ENCODE peak calls at places on chromosomes 13 and 19, in six cellular contexts. One of them, this sample, is unnamed.

GRCh38 chr13:73608157-73608516 is 526.1 kb downstream of the KLF12 start:
- DNase-seq in tibial nerve: no peak
- DNase-seq in heart left ventricle: no peak
- DNase-seq in adrenal gland: no peak
- DNase-seq in A549: no peak
- DNase-seq in stomach: no peak
- DNase-seq in this sample: no peak

GRCh38 chr13:40145139-40145538 is 489.7 kb downstream of the COG6 start:
- DNase-seq in stomach: no peak
- DNase-seq in A549: no peak
- DNase-seq in tibial nerve: no peak
- DNase-seq in heart left ventricle: no peak
- DNase-seq in adrenal gland: no peak
- DNase-seq in this sample: no peak

GRCh38 chr13:114313061-114313860 is 1.0 kb upstream of the CHAMP1 start:
- DNase-seq in heart left ventricle: no peak
- DNase-seq in tibial nerve: no peak
- DNase-seq in A549: no peak
- DNase-seq in stomach: no peak
- DNase-seq in adrenal gland: peak
- DNase-seq in this sample: peak

GRCh38 chr13:114065926-114066774 is 66.3 kb downstream of the RASA3 start:
- DNase-seq in adrenal gland: no peak
- DNase-seq in stomach: no peak
- DNase-seq in tibial nerve: no peak
- DNase-seq in A549: no peak
- DNase-seq in heart left ventricle: no peak
- DNase-seq in this sample: no peak

GRCh38 chr19:18433039-18433691 is 4.8 kb downstream of the ISYNA1 start:
- DNase-seq in adrenal gland: peak
- DNase-seq in tibial nerve: no peak
- DNase-seq in stomach: no peak
- DNase-seq in A549: no peak
- DNase-seq in heart left ventricle: no peak
- DNase-seq in this sample: no peak

GRCh38 chr13:29543230-29544215 is 52.0 kb downstream of the SLC7A1 start:
- DNase-seq in tibial nerve: no peak
- DNase-seq in stomach: no peak
- DNase-seq in A549: no peak
- DNase-seq in adrenal gland: no peak
- DNase-seq in heart left ventricle: no peak
- DNase-seq in this sample: no peak

GRCh38 chr19:35299523-35300339 is 7.8 kb downstream of the MAG start:
- DNase-seq in A549: no peak
- DNase-seq in adrenal gland: no peak
- DNase-seq in stomach: no peak
- DNase-seq in tibial nerve: no peak
- DNase-seq in heart left ventricle: no peak
- DNase-seq in this sample: peak

GRCh38 chr19:44927746-44928145 is 13.3 kb downstream of the APOC1 start:
- DNase-seq in heart left ventricle: no peak
- DNase-seq in A549: no peak
- DNase-seq in stomach: no peak
- DNase-seq in tibial nerve: no peak
- DNase-seq in adrenal gland: no peak
- DNase-seq in this sample: no peak

GRCh38 chr13:109998808-109999528 is 212.6 kb upstream of the IRS2 start:
- DNase-seq in tibial nerve: no peak
- DNase-seq in stomach: no peak
- DNase-seq in heart left ventricle: no peak
- DNase-seq in A549: peak
- DNase-seq in adrenal gland: no peak
- DNase-seq in this sample: no peak

GRCh38 chr19:1859319-1859718 is 4.1 kb downstream of the KLF16 start:
- DNase-seq in adrenal gland: no peak
- DNase-seq in heart left ventricle: no peak
- DNase-seq in stomach: no peak
- DNase-seq in tibial nerve: no peak
- DNase-seq in A549: no peak
- DNase-seq in this sample: no peak

GRCh38 chr13:106473174-106473573 is 62.3 kb downstream of the EFNB2 start:
- DNase-seq in adrenal gland: no peak
- DNase-seq in tibial nerve: no peak
- DNase-seq in stomach: peak
- DNase-seq in heart left ventricle: peak
- DNase-seq in A549: no peak
- DNase-seq in this sample: peak

GRCh38 chr13:75362026-75362425 is 119.9 kb downstream of the TBC1D4 start:
- DNase-seq in A549: no peak
- DNase-seq in tibial nerve: no peak
- DNase-seq in stomach: no peak
- DNase-seq in heart left ventricle: no peak
- DNase-seq in adrenal gland: no peak
- DNase-seq in this sample: no peak

GRCh38 chr19:18611327-18612050 is 1.2 kb upstream of the TMEM59L start:
- DNase-seq in adrenal gland: no peak
- DNase-seq in A549: no peak
- DNase-seq in stomach: no peak
- DNase-seq in heart left ventricle: no peak
- DNase-seq in tibial nerve: no peak
- DNase-seq in this sample: no peak

GRCh38 chr13:46606915-46607413 is 54.0 kb downstream of the LRCH1 start:
- DNase-seq in heart left ventricle: no peak
- DNase-seq in adrenal gland: no peak
- DNase-seq in A549: no peak
- DNase-seq in stomach: no peak
- DNase-seq in tibial nerve: no peak
- DNase-seq in this sample: no peak

GRCh38 chr13:85148009-85148408 is 651.2 kb downstream of the SLITRK6 start:
- DNase-seq in A549: no peak
- DNase-seq in tibial nerve: no peak
- DNase-seq in adrenal gland: peak
- DNase-seq in heart left ventricle: no peak
- DNase-seq in stomach: no peak
- DNase-seq in this sample: no peak

GRCh38 chr13:44174769-44175425 is 198.7 kb upstream of the SERP2 start:
- DNase-seq in adrenal gland: no peak
- DNase-seq in stomach: peak
- DNase-seq in tibial nerve: peak
- DNase-seq in A549: no peak
- DNase-seq in heart left ventricle: no peak
- DNase-seq in this sample: peak

GRCh38 chr13:112690242-112690943 is 555 bp downstream of the ATP11A start:
- DNase-seq in adrenal gland: peak
- DNase-seq in stomach: peak
- DNase-seq in heart left ventricle: peak
- DNase-seq in A549: peak
- DNase-seq in tibial nerve: no peak
- DNase-seq in this sample: no peak

GRCh38 chr19:23777216-23777615 is 18.5 kb upstream of the ZNF681 start:
- DNase-seq in A549: no peak
- DNase-seq in adrenal gland: no peak
- DNase-seq in heart left ventricle: no peak
- DNase-seq in stomach: no peak
- DNase-seq in tibial nerve: no peak
- DNase-seq in this sample: no peak

GRCh38 chr13:112253631-112254030 is 122.5 kb upstream of the SPACA7 start:
- DNase-seq in stomach: no peak
- DNase-seq in tibial nerve: no peak
- DNase-seq in adrenal gland: no peak
- DNase-seq in heart left ventricle: no peak
- DNase-seq in A549: no peak
- DNase-seq in this sample: peak

GRCh38 chr19:29467824-29468401 is 57.9 kb upstream of the VSTM2B start:
- DNase-seq in heart left ventricle: no peak
- DNase-seq in adrenal gland: no peak
- DNase-seq in stomach: no peak
- DNase-seq in tibial nerve: no peak
- DNase-seq in A549: peak
- DNase-seq in this sample: no peak

GRCh38 chr19:30371960-30372824 is at the start of gene ZNF536:
- DNase-seq in A549: no peak
- DNase-seq in tibial nerve: no peak
- DNase-seq in adrenal gland: no peak
- DNase-seq in heart left ventricle: no peak
- DNase-seq in stomach: peak
- DNase-seq in this sample: no peak

GRCh38 chr13:105598551-105598950 is 936.9 kb downstream of the EFNB2 start:
- DNase-seq in stomach: no peak
- DNase-seq in A549: no peak
- DNase-seq in tibial nerve: no peak
- DNase-seq in heart left ventricle: no peak
- DNase-seq in adrenal gland: no peak
- DNase-seq in this sample: no peak

GRCh38 chr13:40064723-40065122 is 409.3 kb downstream of the COG6 start:
- DNase-seq in A549: peak
- DNase-seq in adrenal gland: no peak
- DNase-seq in heart left ventricle: no peak
- DNase-seq in stomach: no peak
- DNase-seq in tibial nerve: no peak
- DNase-seq in this sample: no peak

GRCh38 chr13:106373989-106374572 is 161.4 kb downstream of the EFNB2 start:
- DNase-seq in adrenal gland: no peak
- DNase-seq in A549: no peak
- DNase-seq in heart left ventricle: no peak
- DNase-seq in tibial nerve: no peak
- DNase-seq in stomach: no peak
- DNase-seq in this sample: no peak

GRCh38 chr19:4375620-4376228 is 24.6 kb downstream of the SH3GL1 start:
- DNase-seq in heart left ventricle: no peak
- DNase-seq in tibial nerve: no peak
- DNase-seq in A549: no peak
- DNase-seq in stomach: no peak
- DNase-seq in adrenal gland: peak
- DNase-seq in this sample: no peak

GRCh38 chr19:17058236-17058635 is 17.0 kb downstream of the HAUS8 start:
- DNase-seq in adrenal gland: no peak
- DNase-seq in heart left ventricle: no peak
- DNase-seq in A549: no peak
- DNase-seq in stomach: no peak
- DNase-seq in tibial nerve: no peak
- DNase-seq in this sample: no peak

GRCh38 chr19:17061205-17061604 is 14.0 kb downstream of the HAUS8 start:
- DNase-seq in A549: no peak
- DNase-seq in stomach: no peak
- DNase-seq in heart left ventricle: no peak
- DNase-seq in adrenal gland: no peak
- DNase-seq in tibial nerve: no peak
- DNase-seq in this sample: no peak

GRCh38 chr19:17063412-17063811 is 11.8 kb downstream of the HAUS8 start:
- DNase-seq in A549: no peak
- DNase-seq in heart left ventricle: no peak
- DNase-seq in stomach: no peak
- DNase-seq in adrenal gland: no peak
- DNase-seq in tibial nerve: no peak
- DNase-seq in this sample: no peak

GRCh38 chr19:17061691-17062090 is 13.6 kb downstream of the HAUS8 start:
- DNase-seq in adrenal gland: no peak
- DNase-seq in A549: no peak
- DNase-seq in stomach: no peak
- DNase-seq in heart left ventricle: no peak
- DNase-seq in tibial nerve: no peak
- DNase-seq in this sample: no peak
- H3K27ac ChIP-seq in adrenal gland: no peak
- H3K27ac ChIP-seq in A549: no peak
- H3K27ac ChIP-seq in stomach: no peak
- H3K27ac ChIP-seq in heart left ventricle: no peak
- H3K27ac ChIP-seq in tibial nerve: no peak
- H3K27ac ChIP-seq in this sample: no peak

GRCh38 chr19:15062036-15062435 is 12.8 kb downstream of the CASP14 start:
- DNase-seq in tibial nerve: no peak
- DNase-seq in heart left ventricle: no peak
- DNase-seq in stomach: no peak
- DNase-seq in A549: no peak
- DNase-seq in adrenal gland: no peak
- DNase-seq in this sample: no peak
- TF ChIP-seq POLR2A in tibial nerve: no peak
- TF ChIP-seq POLR2A in heart left ventricle: no peak
- TF ChIP-seq POLR2A in stomach: no peak
- TF ChIP-seq POLR2A in A549: no peak
- TF ChIP-seq POLR2A in adrenal gland: no peak
- TF ChIP-seq POLR2A in this sample: no peak

DNA sequence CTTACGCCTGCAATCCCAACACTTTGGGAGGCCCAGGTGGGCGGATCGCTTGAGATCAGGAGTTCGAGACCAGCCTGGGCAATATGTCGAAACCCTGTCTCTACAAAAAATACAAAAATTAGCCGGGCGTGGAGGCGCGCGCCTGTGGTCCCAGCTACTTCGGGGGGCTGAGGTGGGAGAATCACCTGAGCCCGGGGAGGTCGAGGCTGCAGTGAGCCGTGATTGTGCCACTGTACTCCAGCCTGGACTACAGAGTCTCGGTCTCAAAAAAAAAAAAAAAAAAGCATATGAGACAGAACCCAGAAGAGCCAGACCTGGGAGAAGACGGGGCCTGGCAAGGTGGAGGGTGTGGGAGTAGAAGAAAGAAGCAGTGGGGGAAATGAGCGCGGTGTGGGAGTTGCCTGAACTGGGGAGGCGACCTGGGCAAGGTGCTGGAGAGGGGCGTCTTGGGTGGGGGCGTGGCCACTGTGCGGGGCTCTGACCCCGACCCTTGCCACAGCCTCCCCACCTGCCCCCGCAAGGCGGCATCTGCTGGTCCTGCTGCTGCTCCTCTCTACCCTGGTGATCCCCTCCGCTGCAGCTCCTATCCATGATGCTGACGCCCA is 508 bp downstream of the DKKL1 start:
- DNase-seq in adrenal gland: no peak
- DNase-seq in stomach: no peak
- DNase-seq in heart left ventricle: no peak
- DNase-seq in tibial nerve: no peak
- DNase-seq in A549: no peak
- DNase-seq in this sample: no peak
- H3K27ac ChIP-seq in adrenal gland: no peak
- H3K27ac ChIP-seq in stomach: peak
- H3K27ac ChIP-seq in heart left ventricle: peak
- H3K27ac ChIP-seq in tibial nerve: no peak
- H3K27ac ChIP-seq in A549: peak
- H3K27ac ChIP-seq in this sample: no peak

GRCh38 chr19:39406656-39407393 is at the start of gene ZFP36:
- DNase-seq in A549: peak
- DNase-seq in tibial nerve: peak
- DNase-seq in adrenal gland: peak
- DNase-seq in heart left ventricle: peak
- DNase-seq in stomach: peak
- DNase-seq in this sample: peak
- TF ChIP-seq POLR2A in A549: peak
- TF ChIP-seq POLR2A in tibial nerve: peak
- TF ChIP-seq POLR2A in adrenal gland: peak
- TF ChIP-seq POLR2A in heart left ventricle: peak
- TF ChIP-seq POLR2A in stomach: no peak
- TF ChIP-seq POLR2A in this sample: peak